ENCODE peak calls at places on chromosomes 2 and 18, in five cellular contexts. C is K562, T is A549, K is HepG2, U is GM12878. J is an unnamed sample.

GRCh38 chr2:170432823-170433222 is 254.9 kb downstream of the MYO3B start:
- DNase-seq in C (no peak), T (no peak), K (no peak), U (no peak), J (no peak)

GRCh38 chr2:39020383-39020782 is 100.5 kb downstream of the SOS1 start:
- DNase-seq in C (no peak), T (no peak), K (no peak), U (no peak), J (no peak)

GRCh38 chr18:46627136-46627535 is 29.9 kb downstream of the LOXHD1 start:
- DNase-seq in C (no peak), T (no peak), K (no peak), U (no peak), J (no peak)

GRCh38 chr18:41145526-41145925 is 809.5 kb upstream of the PIK3C3 start:
- DNase-seq in C (no peak), T (no peak), K (no peak), U (no peak), J (no peak)

GRCh38 chr18:53687002-53687401 is 537.5 kb downstream of the MBD2 start:
- DNase-seq in C (no peak), T (no peak), K (no peak), U (no peak), J (no peak)

GRCh38 chr18:32919799-32920198 is 147.0 kb upstream of the KLHL14 start:
- DNase-seq in C (peak), T (peak), K (peak), U (no peak), J (peak)

GRCh38 chr18:79518028-79518682 is 122.4 kb downstream of the NFATC1 start:
- DNase-seq in C (no peak), T (no peak), K (no peak), U (no peak), J (no peak)

GRCh38 chr18:74633652-74634352 is 36.1 kb downstream of the ZNF407 start:
- DNase-seq in C (no peak), T (no peak), K (no peak), U (no peak), J (no peak)

GRCh38 chr18:13216092-13216582 is 2.4 kb upstream of the LDLRAD4 start:
- DNase-seq in C (no peak), T (peak), K (peak), U (peak), J (no peak)

GRCh38 chr2:101999122-101999789 is 7.5 kb downstream of the IL1R2 start:
- DNase-seq in C (no peak), T (peak), K (peak), U (no peak), J (no peak)

GRCh38 chr2:205727174-205727573 is 44.9 kb downstream of the NRP2 start:
- DNase-seq in C (no peak), T (no peak), K (peak), U (no peak), J (no peak)

GRCh38 chr2:61988462-61989366 is 83.2 kb downstream of the COMMD1 start:
- DNase-seq in C (no peak), T (peak), K (no peak), U (no peak), J (no peak)

DNA sequence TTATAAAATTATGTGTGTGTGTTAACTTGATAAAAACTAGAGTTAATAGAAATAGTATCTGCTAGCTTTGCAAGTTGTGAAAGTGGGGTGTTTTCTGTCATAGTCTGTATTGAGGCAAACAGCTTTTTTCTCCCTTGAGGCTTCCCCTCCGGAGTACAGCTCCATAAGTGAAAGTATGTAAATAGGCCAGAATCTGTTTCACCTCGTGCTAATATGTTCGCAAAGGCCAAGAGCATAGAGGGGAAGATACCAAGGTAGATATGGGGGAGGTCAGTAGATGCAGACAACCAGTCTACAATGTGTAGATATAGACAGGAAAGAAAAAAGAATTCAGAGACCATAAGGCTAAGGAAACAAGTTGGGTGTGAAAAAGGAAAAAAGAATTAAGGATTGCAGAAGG is 72.9 kb downstream of the PTRHD1 start:
- DNase-seq in C (no peak), T (no peak), K (no peak), U (peak), J (no peak)
- TF ChIP-seq KDM1A in C (no peak), T (no peak), K (no peak), U (no peak), J (no peak)

DNA sequence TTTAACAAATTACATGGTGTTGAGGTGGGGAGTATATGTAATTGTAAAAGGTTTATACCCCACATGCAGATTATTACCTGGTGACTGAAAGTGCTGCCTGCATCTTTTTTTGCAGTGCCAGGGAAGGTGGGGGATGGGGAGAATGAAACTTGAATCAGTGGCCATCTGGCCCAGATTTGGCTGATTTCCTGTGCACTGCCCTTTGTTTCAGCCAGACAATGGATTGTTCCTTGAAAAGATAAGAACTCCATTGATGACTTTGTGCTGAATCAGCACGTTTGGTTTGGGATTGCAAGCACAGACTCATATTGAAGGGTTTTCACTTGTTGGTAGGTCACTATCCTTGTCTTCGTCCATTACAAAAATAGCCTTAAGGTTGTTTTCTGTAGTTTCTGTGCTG is 20.9 kb downstream of the GREB1L start:
- DNase-seq in C (no peak), T (no peak), K (no peak), U (no peak), J (no peak)
- TF ChIP-seq KDM1A in C (no peak), T (no peak), K (no peak), U (no peak), J (no peak)

GRCh38 chr2:239548491-239548890 is 147.7 kb upstream of the HDAC4 start:
- DNase-seq in C (no peak), T (no peak), K (no peak), U (no peak), J (no peak)
- TF ChIP-seq KDM1A in C (no peak), T (no peak), K (no peak), U (no peak), J (no peak)

DNA sequence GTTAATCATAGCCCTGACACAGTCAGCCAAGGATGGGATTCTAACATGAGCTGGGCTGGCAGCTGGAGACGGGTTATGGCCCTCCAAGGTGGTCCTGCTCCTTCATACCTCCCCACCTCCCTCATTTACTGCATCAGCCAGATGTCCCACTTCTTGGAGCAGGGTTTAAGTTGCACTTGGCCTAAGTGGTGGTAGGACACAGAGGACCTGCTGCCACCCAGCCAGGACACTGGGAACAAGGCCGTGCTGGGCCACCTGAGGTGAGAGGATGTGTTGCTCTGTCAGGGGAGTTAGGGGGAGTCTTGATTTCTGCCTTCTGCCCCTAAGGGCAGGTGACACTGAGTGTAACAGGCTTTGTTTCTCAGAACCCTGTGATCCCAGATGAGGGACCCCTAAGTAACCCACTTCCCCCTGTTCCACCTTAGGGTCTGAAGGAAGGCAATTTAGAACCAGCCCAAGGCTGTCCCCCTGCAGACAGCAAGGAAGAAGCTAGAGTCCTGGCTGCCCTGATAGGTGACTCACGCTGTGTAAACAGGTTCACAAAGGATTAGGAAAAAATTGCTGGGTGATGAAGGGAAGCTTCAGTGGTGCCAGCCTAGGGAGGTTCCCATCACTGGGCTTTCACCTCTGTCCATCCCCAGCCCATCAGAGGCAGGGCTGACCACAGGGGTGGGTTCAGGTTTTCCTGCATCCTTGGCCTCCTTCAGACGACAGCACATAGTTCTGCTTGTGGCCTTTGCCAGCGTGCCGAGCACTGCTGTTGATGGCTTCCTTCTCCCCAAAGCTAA is 114.3 kb upstream of the MCFD2 start:
- DNase-seq in C (no peak), T (peak), K (peak), U (no peak), J (no peak)
- TF ChIP-seq KDM1A in C (no peak), T (no peak), K (no peak), U (no peak), J (no peak)

GRCh38 chr2:3449106-3449505 is 69.6 kb downstream of the TRAPPC12 start:
- DNase-seq in C (no peak), T (no peak), K (no peak), U (no peak), J (no peak)

GRCh38 chr2:3447789-3448317 is 68.4 kb downstream of the TRAPPC12 start:
- DNase-seq in C (no peak), T (no peak), K (no peak), U (no peak), J (no peak)

GRCh38 chr2:3451926-3452671 is 67.2 kb downstream of the ADI1 start:
- DNase-seq in C (no peak), T (no peak), K (no peak), U (no peak), J (no peak)

GRCh38 chr2:3450385-3451031 is 68.8 kb downstream of the ADI1 start:
- DNase-seq in C (no peak), T (no peak), K (no peak), U (no peak), J (peak)

DNA sequence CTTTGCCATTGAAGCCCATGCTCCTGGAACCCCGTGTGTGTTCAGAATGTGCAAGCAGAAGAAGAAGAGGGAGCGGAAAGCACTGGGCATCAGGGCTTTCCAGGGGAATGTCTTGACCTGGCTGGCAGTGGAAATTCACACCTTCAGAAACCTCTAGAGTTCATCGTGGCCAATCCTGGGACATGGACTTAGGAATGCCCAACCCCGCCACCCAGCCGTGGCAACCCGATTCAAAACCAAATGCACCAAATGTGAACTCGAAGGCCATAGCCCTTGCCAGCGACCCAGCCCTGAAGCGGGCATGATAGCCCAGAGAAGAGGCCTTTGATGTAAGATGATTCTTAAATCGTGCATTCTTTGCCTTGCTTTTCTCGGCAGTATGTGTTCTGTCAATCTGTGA is 69.4 kb downstream of the ADI1 start:
- DNase-seq in C (no peak), T (no peak), K (no peak), U (no peak), J (peak)
- TF ChIP-seq KDM1A in C (no peak), T (no peak), K (no peak), U (no peak), J (no peak)

DNA sequence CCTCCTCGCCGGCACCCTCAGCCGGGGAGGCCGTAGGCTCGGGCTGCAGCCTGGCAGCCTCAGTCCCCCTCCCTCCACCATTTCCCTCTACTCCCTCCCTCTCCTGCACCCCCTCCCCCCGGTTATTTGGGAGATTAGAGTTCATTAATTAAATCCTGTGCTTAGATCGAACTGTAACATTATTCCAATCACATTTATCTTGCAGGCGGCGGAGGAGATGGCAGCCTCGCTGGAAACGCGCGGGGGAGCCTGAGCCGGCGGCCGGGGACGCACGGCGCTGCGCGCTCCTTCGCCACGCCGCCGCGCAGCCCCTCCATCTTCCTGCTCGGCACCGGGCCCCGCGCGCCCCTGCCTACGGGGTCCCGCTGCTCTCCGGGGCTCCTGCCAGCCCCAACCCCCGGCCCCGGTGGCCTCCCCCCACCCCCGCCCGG is at the start of gene ST8SIA3:
- DNase-seq in C (no peak), T (no peak), K (no peak), U (no peak), J (no peak)
- TF ChIP-seq KDM1A in C (no peak), T (no peak), K (no peak), U (no peak), J (no peak)

J was measured in H1.